ENCODE peak calls at places on chromosomes 12 and 14, in six cellular contexts. S is upper lobe of left lung; Q is NCI-H1694; B is Calu3; D is left colon; C is stimulated activated CD8-positive, alpha-beta memory T cell treated with anti-CD3 and anti-CD28 coated beads, Interleukin-2, amount 100 ng/mL, for 48 hours. A is an unnamed sample.

GRCh38 chr12:95802482-95803264 is 12.1 kb upstream of the NTN4 start:
- DNase-seq in S (peak; percentile 41), Q (no peak), B (peak; percentile 70), D (peak; percentile 17), C (no peak), A (no peak)

GRCh38 chr12:68036642-68037041 is 47.4 kb downstream of the IFNG-AS1 start:
- DNase-seq in S (no peak), Q (no peak), B (no peak), D (no peak), C (no peak), A (no peak)

GRCh38 chr12:121894633-121895032 is 6.0 kb downstream of the PSMD9 start:
- DNase-seq in S (no peak), Q (peak; percentile 5), B (no peak), D (no peak), C (no peak), A (no peak)

GRCh38 chr12:132604108-132605054 is 6.0 kb downstream of the LRCOL1 start:
- DNase-seq in S (no peak), Q (no peak), B (no peak), D (no peak), C (no peak), A (no peak)

GRCh38 chr12:94710933-94711332 is 60.6 kb upstream of the TMCC3 start:
- DNase-seq in S (no peak), Q (peak; percentile 4), B (peak; percentile 53), D (peak; percentile 62), C (peak; percentile 11), A (no peak)

GRCh38 chr12:30025317-30025716 is 241.6 kb upstream of the TMTC1 start:
- DNase-seq in S (no peak), Q (no peak), B (no peak), D (no peak), C (no peak), A (no peak)

GRCh38 chr14:77791225-77791600 is 8.7 kb upstream of the ADCK1 start:
- DNase-seq in S (peak; percentile 30), Q (no peak), B (no peak), D (no peak), C (no peak), A (no peak)

GRCh38 chr12:6044082-6044481 is 80.4 kb downstream of the VWF start:
- DNase-seq in S (no peak), Q (no peak), B (peak; percentile 41), D (no peak), C (no peak), A (no peak)

GRCh38 chr12:132907216-132907615 is 19.8 kb upstream of the CHFR start:
- DNase-seq in S (no peak), Q (no peak), B (no peak), D (no peak), C (no peak), A (no peak)

GRCh38 chr14:71824816-71825215 is 107.4 kb upstream of the RGS6 start:
- DNase-seq in S (no peak), Q (no peak), B (no peak), D (no peak), C (no peak), A (no peak)

GRCh38 chr14:60862283-60862682 is 118.6 kb downstream of the TRMT5 start:
- DNase-seq in S (peak; percentile 83), Q (no peak), B (peak; percentile 84), D (peak; percentile 75), C (no peak), A (no peak)

GRCh38 chr12:91774471-91774921 is 371.1 kb downstream of the BTG1 start:
- DNase-seq in S (no peak), Q (no peak), B (no peak), D (no peak), C (no peak), A (no peak)

GRCh38 chr12:112751844-112752243 is 39.7 kb upstream of the RPH3A start:
- DNase-seq in S (no peak), Q (no peak), B (no peak), D (no peak), C (no peak), A (no peak)

GRCh38 chr12:29314421-29314820 is 66.6 kb downstream of the ERGIC2 start:
- DNase-seq in S (no peak), Q (no peak), B (no peak), D (no peak), C (no peak), A (no peak)

GRCh38 chr12:124716208-124717141 is 147.2 kb downstream of the SCARB1 start:
- DNase-seq in S (peak; percentile 93), Q (no peak), B (no peak), D (no peak), C (no peak), A (no peak)

GRCh38 chr14:23694085-23694975 is 58.2 kb downstream of the DHRS2 start:
- DNase-seq in S (peak; percentile 28), Q (no peak), B (peak; percentile 54), D (no peak), C (no peak), A (no peak)

GRCh38 chr14:87874676-87875075 is 118.3 kb downstream of the GALC start:
- DNase-seq in S (no peak), Q (no peak), B (no peak), D (no peak), C (no peak), A (no peak)

GRCh38 chr12:14284189-14284722 is 81.2 kb upstream of the ATF7IP start:
- DNase-seq in S (peak; percentile 27), Q (no peak), B (no peak), D (no peak), C (no peak), A (peak; percentile 32)

GRCh38 chr12:93387780-93388179 is 10.1 kb downstream of the NUDT4 start:
- DNase-seq in S (no peak), Q (no peak), B (no peak), D (no peak), C (peak; percentile 56), A (no peak)

GRCh38 chr12:94674835-94675234 is 24.5 kb upstream of the TMCC3 start:
- DNase-seq in S (peak; percentile 71), Q (no peak), B (no peak), D (peak; percentile 18), C (no peak), A (no peak)

GRCh38 chr12:104172564-104172935 is 34.5 kb upstream of the NFYB start:
- DNase-seq in S (no peak), Q (no peak), B (no peak), D (no peak), C (no peak), A (no peak)

GRCh38 chr12:26878661-26879119 is 45.7 kb upstream of the ITPR2 start:
- DNase-seq in S (peak; percentile 51), Q (peak; percentile 82), B (no peak), D (peak; percentile 63), C (no peak), A (peak; percentile 32)

GRCh38 chr14:69268763-69269162 is 8.8 kb downstream of the GALNT16 start:
- DNase-seq in S (no peak), Q (no peak), B (no peak), D (no peak), C (no peak), A (no peak)

GRCh38 chr14:31124197-31124596 is 83.4 kb downstream of the HECTD1 start:
- DNase-seq in S (no peak), Q (no peak), B (no peak), D (no peak), C (no peak), A (no peak)

GRCh38 chr12:47868552-47869031 is 36.2 kb downstream of the VDR start:
- DNase-seq in S (no peak), Q (no peak), B (no peak), D (no peak), C (no peak), A (no peak)

GRCh38 chr12:53530920-53531319 is 23.6 kb upstream of the NPFF start:
- DNase-seq in S (no peak), Q (no peak), B (no peak), D (no peak), C (no peak), A (no peak)

A was measured in GM18507.